ENCODE peak calls at places on chromosomes 3 and 15, in seven cellular contexts. N is heart left ventricle, T is GM23248, C is ovary, G is fibroblast of lung, F is AG04450, P is NB4. R is an unnamed sample.

GRCh38 chr15:96064351-96064756 is 266.1 kb upstream of the NR2F2 start:
- DNase-seq in T (no peak), P (no peak), N (no peak), C (peak), F (peak), G (no peak), R (peak)

GRCh38 chr15:67762610-67763368 is 62.5 kb upstream of the SKOR1 start:
- DNase-seq in F (no peak), G (no peak), T (peak), N (no peak), C (no peak), P (no peak), R (peak)

GRCh38 chr3:127568604-127569003 is 21.9 kb downstream of the TPRA1 start:
- DNase-seq in N (no peak), P (no peak), T (no peak), C (no peak), F (no peak), G (no peak), R (no peak)

GRCh38 chr3:48715179-48715800 is 1.7 kb downstream of the IP6K2 start:
- DNase-seq in G (peak), C (no peak), N (peak), P (no peak), T (peak), F (no peak), R (peak)

GRCh38 chr3:124386006-124386405 is 344.2 kb upstream of the UMPS start:
- DNase-seq in F (no peak), N (no peak), T (no peak), P (no peak), C (no peak), G (no peak), R (no peak)

GRCh38 chr3:131655076-131655685 is 152.4 kb upstream of the MRPL3 start:
- DNase-seq in T (peak), N (no peak), P (no peak), F (no peak), G (no peak), C (no peak), R (peak)

GRCh38 chr3:119518026-119518425 is 19.7 kb downstream of the TIMMDC1 start:
- DNase-seq in P (no peak), F (no peak), T (no peak), N (no peak), G (no peak), C (no peak), R (no peak)

GRCh38 chr3:181694805-181695660 is 16.7 kb upstream of the SOX2 start:
- DNase-seq in C (peak), F (no peak), P (no peak), G (peak), N (no peak), T (peak), R (no peak)

GRCh38 chr15:48370460-48370859 is 39.2 kb downstream of the DUT start:
- DNase-seq in T (peak), P (peak), N (no peak), F (no peak), G (peak), C (no peak), R (peak)

GRCh38 chr3:86774082-86774691 is 216.8 kb downstream of the VGLL3 start:
- DNase-seq in F (no peak), G (peak), P (peak), T (peak), C (no peak), N (no peak), R (peak)

GRCh38 chr3:134337511-134338200 is 36.6 kb downstream of the AMOTL2 start:
- DNase-seq in G (no peak), T (no peak), N (no peak), C (no peak), P (no peak), F (no peak), R (no peak)

GRCh38 chr3:127535106-127535785 is 55.3 kb downstream of the TPRA1 start:
- DNase-seq in N (no peak), T (no peak), P (no peak), F (no peak), C (no peak), G (no peak), R (no peak)

GRCh38 chr3:125011941-125012340 is 43.9 kb downstream of the HEG1 start:
- DNase-seq in T (no peak), P (no peak), C (no peak), G (peak), N (no peak), F (no peak), R (no peak)

GRCh38 chr15:79595995-79596622 is 164.0 kb downstream of the MINAR1 start:
- DNase-seq in C (no peak), G (peak), T (peak), P (peak), F (peak), N (peak), R (peak)

GRCh38 chr15:74954515-74954914 is 2.1 kb downstream of the RPP25 start:
- DNase-seq in N (no peak), C (peak), T (peak), G (peak), F (peak), P (no peak), R (no peak)
- H3K4me3 ChIP-seq in N (no peak), C (peak), T (no peak), G (no peak), F (no peak), P (no peak), R (no peak)

GRCh38 chr3:197444793-197445403 is 110.9 kb downstream of the BDH1 start:
- DNase-seq in N (no peak), P (no peak), F (no peak), T (no peak), G (no peak), C (no peak), R (no peak)
- H3K4me3 ChIP-seq in N (no peak), P (no peak), F (no peak), T (no peak), G (no peak), C (no peak), R (no peak)

GRCh38 chr15:31230630-31231485 is 95.8 kb upstream of the KLF13 start:
- DNase-seq in F (no peak), C (no peak), T (no peak), N (no peak), G (no peak), P (no peak), R (no peak)
- H3K4me3 ChIP-seq in F (no peak), C (no peak), T (no peak), N (no peak), G (no peak), P (no peak), R (no peak)

DNA sequence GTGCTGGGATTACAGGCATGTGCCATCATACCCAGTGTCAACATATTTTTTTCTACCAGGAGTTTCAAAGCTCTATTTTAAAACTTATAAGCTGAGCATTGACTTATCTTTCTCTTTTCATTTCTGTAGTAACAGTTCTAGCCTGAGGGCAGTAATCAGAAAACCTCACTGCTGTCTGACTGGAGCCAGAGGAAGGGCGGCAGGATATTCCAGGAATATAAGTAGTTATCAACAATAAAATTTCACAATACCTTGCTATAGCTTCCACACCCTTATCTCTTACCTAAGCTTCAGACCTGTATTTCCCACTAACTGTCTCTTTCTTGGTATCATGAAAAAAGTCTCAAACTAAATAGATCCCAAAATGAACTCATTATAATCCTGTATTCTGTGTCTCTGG is 5.1 kb upstream of the NEDD4 start:
- DNase-seq in C (no peak), G (no peak), T (no peak), F (no peak), N (no peak), P (no peak), R (no peak)
- H3K4me3 ChIP-seq in C (no peak), G (no peak), T (no peak), F (no peak), N (no peak), P (no peak), R (no peak)

GRCh38 chr3:36924748-36925521 is 19.9 kb downstream of the TRANK1 start:
- DNase-seq in T (no peak), G (no peak), F (no peak), N (no peak), C (no peak), P (no peak), R (no peak)

GRCh38 chr3:36926292-36926897 is 18.5 kb downstream of the TRANK1 start:
- DNase-seq in N (no peak), F (no peak), G (no peak), T (no peak), C (no peak), P (no peak), R (no peak)

GRCh38 chr3:36920884-36921567 is 23.8 kb downstream of the TRANK1 start:
- DNase-seq in N (no peak), C (no peak), P (no peak), G (no peak), T (no peak), F (no peak), R (no peak)

GRCh38 chr3:36923981-36924747 is 20.7 kb downstream of the TRANK1 start:
- DNase-seq in P (peak), G (no peak), T (no peak), N (no peak), F (no peak), C (no peak), R (no peak)

GRCh38 chr3:36923523-36923943 is 21.3 kb downstream of the TRANK1 start:
- DNase-seq in C (no peak), T (no peak), P (no peak), G (no peak), N (no peak), F (no peak), R (no peak)
- H3K4me3 ChIP-seq in C (no peak), T (no peak), P (no peak), G (no peak), N (no peak), F (no peak), R (no peak)